ENCODE peak calls at places on chromosomes 3 and 15, in ten cellular contexts. E is colonic mucosa, M is spleen, Z is AG10803, R is endodermal cell, X is fibroblast of pulmonary artery, J is ascending aorta, T is PC-9, S is AG04449, B is astrocyte of the spinal cord. U is an unnamed sample.
A peak's percentile ranks its signal among the peaks of the same experiment; 100 is the strongest.

GRCh38 chr15:63052961-63053698 is 10.6 kb downstream of the TPM1 start:
- DNase-seq in X (no peak), E (peak; percentile 59), M (no peak), J (no peak), S (no peak), T (no peak), B (peak; percentile 35), Z (peak; percentile 61), R (peak; percentile 83), U (peak; percentile 77)

GRCh38 chr3:51942603-51943450 is 664 bp downstream of the PARP3 start:
- DNase-seq in S (no peak), B (peak; percentile 24), E (peak; percentile 61), R (peak; percentile 45), J (no peak), X (peak; percentile 38), Z (peak; percentile 69), M (peak; percentile 89), T (peak; percentile 53), U (peak; percentile 89)

GRCh38 chr3:46848271-46849097 is 14.8 kb downstream of the MYL3 start:
- DNase-seq in R (peak; percentile 92), J (no peak), E (peak; percentile 41), B (peak; percentile 49), Z (peak; percentile 38), T (no peak), M (peak; percentile 61), X (peak; percentile 97), S (no peak), U (no peak)

GRCh38 chr3:82342521-82342920 is 581.1 kb upstream of the GBE1 start:
- DNase-seq in S (no peak), T (no peak), E (no peak), X (no peak), M (no peak), J (no peak), B (no peak), R (no peak), Z (no peak), U (no peak)

GRCh38 chr3:100516843-100517242 is 24.4 kb downstream of the TMEM45A start:
- DNase-seq in S (no peak), M (no peak), T (no peak), Z (peak; percentile 84), R (no peak), E (no peak), B (peak; percentile 63), J (no peak), X (peak; percentile 32), U (peak; percentile 65)

GRCh38 chr15:43299411-43299810 is 31.0 kb downstream of the LCMT2 start:
- DNase-seq in R (no peak), T (no peak), E (no peak), B (no peak), M (no peak), Z (no peak), J (no peak), S (no peak), X (no peak), U (no peak)

GRCh38 chr15:41286665-41287333 is 45.6 kb downstream of the OIP5 start:
- DNase-seq in S (no peak), X (peak; percentile 47), T (peak; percentile 63), J (no peak), R (no peak), B (no peak), M (no peak), Z (peak; percentile 51), E (no peak), U (peak; percentile 35)

GRCh38 chr3:4478226-4478625 is 11.2 kb upstream of the SUMF1 start:
- DNase-seq in E (no peak), J (no peak), M (no peak), S (no peak), R (no peak), B (no peak), T (no peak), Z (no peak), X (peak; percentile 65), U (no peak)

GRCh38 chr3:107704477-107704876 is 181.7 kb downstream of the BBX start:
- DNase-seq in Z (no peak), T (no peak), J (no peak), M (no peak), B (peak; percentile 42), S (no peak), E (no peak), R (no peak), X (no peak), U (peak; percentile 47)

DNA sequence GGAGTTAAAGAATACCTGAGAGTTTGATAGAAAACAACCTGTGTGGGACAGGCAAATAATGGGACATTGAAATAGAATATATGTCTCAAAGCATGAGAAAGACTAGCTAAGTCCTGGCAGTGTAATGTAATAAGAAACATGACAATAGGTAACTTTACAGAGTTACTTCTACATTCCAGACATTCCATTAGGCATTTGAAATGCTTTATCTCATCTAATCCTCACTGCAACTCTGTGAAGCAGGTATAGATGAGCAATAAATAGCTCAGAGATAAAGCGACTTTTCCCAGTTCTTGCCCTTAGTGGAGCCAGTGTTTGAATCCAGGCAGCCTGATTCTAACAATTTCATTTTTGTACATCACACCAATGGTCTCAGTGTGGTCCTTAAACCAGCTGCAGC is 76.8 kb downstream of the CPNE4 start:
- DNase-seq in J (no peak), S (no peak), B (no peak), E (no peak), R (peak; percentile 56), X (no peak), T (peak; percentile 55), M (no peak), Z (no peak), U (no peak)
- TF ChIP-seq CTCF in J (no peak), S (no peak), B (no peak), E (no peak), R (no peak), X (no peak), T (no peak), M (no peak), Z (no peak), U (no peak)

GRCh38 chr3:55659701-55660100 is 172.6 kb upstream of the WNT5A start:
- DNase-seq in M (no peak), E (no peak), R (no peak), Z (no peak), J (no peak), B (no peak), T (no peak), X (no peak), S (no peak), U (no peak)
- H3K4me3 ChIP-seq in M (no peak overlapping the region), E (no peak overlapping the region), R (no peak overlapping the region), Z (no peak overlapping the region), J (no peak overlapping the region), B (no peak overlapping the region), T (no peak overlapping the region), X (no peak overlapping the region), S (no peak overlapping the region), U (no peak overlapping the region)

GRCh38 chr3:38150780-38151528 is 12.5 kb downstream of the MYD88 start:
- DNase-seq in S (no peak), M (no peak), X (no peak), E (no peak), T (no peak), J (no peak), B (no peak), R (peak; percentile 65), Z (no peak), U (no peak)
- TF ChIP-seq CTCF in S (no peak), M (no peak), X (peak; percentile 4), E (no peak), T (no peak), J (no peak), B (no peak), R (peak; percentile 61), Z (no peak), U (peak; percentile 5)

GRCh38 chr3:49120438-49121135 is at the start of gene USP19:
- DNase-seq in T (peak; percentile 76), R (peak; percentile 98), J (peak; percentile 81), M (peak; percentile 99), E (peak; percentile 97), S (no peak), B (peak; percentile 94), X (peak; percentile 94), Z (peak; percentile 92), U (peak; percentile 90)

GRCh38 chr3:49119439-49119838 is 1.2 kb downstream of the USP19 start:
- DNase-seq in X (peak; percentile 8), S (no peak), M (no peak), R (no peak), J (no peak), B (no peak), T (no peak), E (no peak), Z (no peak), U (no peak)

GRCh38 chr3:49121244-49121671 is 635 bp upstream of the USP19 start:
- DNase-seq in J (no peak), B (no peak), Z (no peak), M (no peak), E (no peak), T (no peak), R (no peak), S (no peak), X (no peak), U (no peak)

GRCh38 chr3:49120096-49120437 is 556 bp downstream of the USP19 start:
- DNase-seq in X (no peak), T (no peak), S (no peak), Z (no peak), B (no peak), J (no peak), M (no peak), E (no peak), R (no peak), U (no peak)

DNA sequence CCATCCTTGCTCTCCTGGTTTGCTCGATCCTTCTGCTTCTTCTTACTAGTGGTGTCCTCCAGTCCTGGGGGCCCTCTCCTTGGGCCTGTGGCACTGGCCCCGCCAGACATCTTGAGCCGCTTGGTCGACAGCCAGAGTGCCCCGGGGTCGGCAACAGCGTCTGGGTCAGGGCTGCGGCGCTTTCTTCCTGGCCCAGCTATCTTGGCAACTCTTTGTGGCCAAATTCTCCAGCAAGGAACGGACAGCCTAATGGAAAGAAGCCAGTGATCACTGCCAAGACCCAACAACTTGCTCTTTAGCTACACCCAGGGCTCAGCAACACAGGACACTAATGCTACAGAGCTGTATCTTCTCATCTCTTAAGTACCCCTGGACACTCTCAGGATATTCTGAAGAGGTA is 1.6 kb downstream of the USP19 start:
- DNase-seq in M (no peak), X (peak; percentile 23), T (no peak), B (no peak), E (no peak), J (no peak), Z (no peak), S (no peak), R (no peak), U (no peak)
- H3K4me3 ChIP-seq in M (no peak overlapping the region), X (peak overlapping the region; percentile 75), T (peak overlapping the region; percentile 69), B (no peak overlapping the region), E (no peak overlapping the region), J (peak overlapping the region; percentile 92), Z (no peak overlapping the region), S (no peak overlapping the region), R (peak overlapping the region; percentile 89), U (peak overlapping the region; percentile 94)

GRCh38 chr3:105965384-105965783 is 96.6 kb upstream of the CBLB start:
- DNase-seq in B (peak; percentile 72), S (peak; percentile 84), E (no peak), Z (peak; percentile 80), T (no peak), J (no peak), X (peak; percentile 70), R (no peak), M (no peak), U (peak; percentile 62)
- TF ChIP-seq CTCF in B (no peak), S (no peak), E (no peak), Z (no peak), T (no peak), J (no peak), X (no peak), R (no peak), M (no peak), U (no peak)

U was measured in foreskin fibroblast.